ENCODE peak calls at places on chromosomes 5 and 9, in six cellular contexts. One of them, this sample, is unnamed.

GRCh38 chr5:20470997-20471396 is 483.0 kb upstream of the CDH18 start:
- DNase-seq in K562: no peak
- DNase-seq in SK-N-SH: no peak
- DNase-seq in GM12878: no peak
- DNase-seq in HCT116: no peak
- DNase-seq in H1: no peak
- DNase-seq in this sample: no peak

GRCh38 chr9:93452710-93453046 is 703 bp downstream of the FAM120AOS start:
- DNase-seq in K562: no peak
- DNase-seq in H1: no peak
- DNase-seq in SK-N-SH: peak
- DNase-seq in HCT116: no peak
- DNase-seq in GM12878: no peak
- DNase-seq in this sample: no peak

GRCh38 chr9:25724424-25724823 is 46.2 kb upstream of the TUSC1 start:
- DNase-seq in GM12878: no peak
- DNase-seq in K562: no peak
- DNase-seq in H1: no peak
- DNase-seq in HCT116: no peak
- DNase-seq in SK-N-SH: no peak
- DNase-seq in this sample: no peak

GRCh38 chr9:98870782-98871455 is 63.4 kb downstream of the GALNT12 start:
- DNase-seq in K562: peak
- DNase-seq in H1: no peak
- DNase-seq in SK-N-SH: no peak
- DNase-seq in GM12878: no peak
- DNase-seq in HCT116: no peak
- DNase-seq in this sample: no peak

GRCh38 chr5:169174923-169175322 is 126.0 kb downstream of the SLIT3 start:
- DNase-seq in K562: no peak
- DNase-seq in H1: no peak
- DNase-seq in GM12878: no peak
- DNase-seq in HCT116: no peak
- DNase-seq in SK-N-SH: no peak
- DNase-seq in this sample: no peak

GRCh38 chr9:127403507-127404192 is 6.7 kb downstream of the SLC2A8 start:
- DNase-seq in K562: no peak
- DNase-seq in HCT116: no peak
- DNase-seq in SK-N-SH: no peak
- DNase-seq in GM12878: no peak
- DNase-seq in H1: no peak
- DNase-seq in this sample: no peak

GRCh38 chr5:80198399-80198798 is 57.4 kb downstream of the SERINC5 start:
- DNase-seq in GM12878: no peak
- DNase-seq in SK-N-SH: no peak
- DNase-seq in K562: no peak
- DNase-seq in HCT116: no peak
- DNase-seq in H1: no peak
- DNase-seq in this sample: no peak

GRCh38 chr5:123549256-123549904 is 37.4 kb downstream of the CSNK1G3 start:
- DNase-seq in K562: no peak
- DNase-seq in GM12878: peak
- DNase-seq in HCT116: no peak
- DNase-seq in H1: no peak
- DNase-seq in SK-N-SH: no peak
- DNase-seq in this sample: no peak

GRCh38 chr9:37944266-37944650 is 40.3 kb upstream of the SLC25A51 start:
- DNase-seq in H1: no peak
- DNase-seq in HCT116: no peak
- DNase-seq in SK-N-SH: no peak
- DNase-seq in K562: no peak
- DNase-seq in GM12878: no peak
- DNase-seq in this sample: no peak

GRCh38 chr9:119968837-119969707 is 599.8 kb upstream of the BRINP1 start:
- DNase-seq in GM12878: no peak
- DNase-seq in K562: peak
- DNase-seq in HCT116: peak
- DNase-seq in H1: peak
- DNase-seq in SK-N-SH: peak
- DNase-seq in this sample: no peak

GRCh38 chr5:1871441-1871840 is 11.3 kb downstream of the IRX4 start:
- DNase-seq in HCT116: no peak
- DNase-seq in GM12878: no peak
- DNase-seq in H1: no peak
- DNase-seq in K562: no peak
- DNase-seq in SK-N-SH: no peak
- DNase-seq in this sample: no peak

GRCh38 chr9:94922098-94922607 is 195.7 kb downstream of the AOPEP start:
- DNase-seq in K562: no peak
- DNase-seq in HCT116: no peak
- DNase-seq in GM12878: no peak
- DNase-seq in SK-N-SH: no peak
- DNase-seq in H1: no peak
- DNase-seq in this sample: no peak

GRCh38 chr5:38118080-38118479 is 140.3 kb upstream of the EGFLAM start:
- DNase-seq in GM12878: no peak
- DNase-seq in H1: no peak
- DNase-seq in HCT116: no peak
- DNase-seq in SK-N-SH: no peak
- DNase-seq in K562: no peak
- DNase-seq in this sample: no peak

GRCh38 chr9:72326643-72327042 is 38.4 kb downstream of the ZFAND5 start:
- DNase-seq in SK-N-SH: no peak
- DNase-seq in H1: no peak
- DNase-seq in K562: no peak
- DNase-seq in HCT116: no peak
- DNase-seq in GM12878: no peak
- DNase-seq in this sample: no peak

GRCh38 chr9:131661954-131662621 is 77.8 kb downstream of the RAPGEF1 start:
- DNase-seq in SK-N-SH: no peak
- DNase-seq in H1: no peak
- DNase-seq in GM12878: no peak
- DNase-seq in HCT116: no peak
- DNase-seq in K562: peak
- DNase-seq in this sample: no peak

GRCh38 chr9:131178895-131179294 is 53.5 kb downstream of the NUP214 start:
- DNase-seq in HCT116: no peak
- DNase-seq in K562: no peak
- DNase-seq in H1: no peak
- DNase-seq in GM12878: no peak
- DNase-seq in SK-N-SH: no peak
- DNase-seq in this sample: no peak

GRCh38 chr5:98679963-98680362 is 93.5 kb upstream of the RGMB start:
- DNase-seq in K562: no peak
- DNase-seq in H1: no peak
- DNase-seq in HCT116: no peak
- DNase-seq in SK-N-SH: no peak
- DNase-seq in GM12878: no peak
- DNase-seq in this sample: no peak

GRCh38 chr5:173764321-173765029 is 123.7 kb upstream of the CPEB4 start:
- DNase-seq in K562: peak
- DNase-seq in SK-N-SH: no peak
- DNase-seq in GM12878: no peak
- DNase-seq in H1: no peak
- DNase-seq in HCT116: peak
- DNase-seq in this sample: peak

GRCh38 chr5:59833448-59833847 is 60.1 kb downstream of the PDE4D start:
- DNase-seq in HCT116: no peak
- DNase-seq in GM12878: no peak
- DNase-seq in K562: no peak
- DNase-seq in H1: no peak
- DNase-seq in SK-N-SH: no peak
- DNase-seq in this sample: no peak

GRCh38 chr5:174692982-174693422 is 31.4 kb upstream of the MSX2 start:
- DNase-seq in H1: peak
- DNase-seq in SK-N-SH: peak
- DNase-seq in GM12878: no peak
- DNase-seq in K562: no peak
- DNase-seq in HCT116: no peak
- DNase-seq in this sample: no peak

GRCh38 chr9:20848490-20848889 is 164.4 kb downstream of the FOCAD start:
- DNase-seq in HCT116: no peak
- DNase-seq in K562: no peak
- DNase-seq in SK-N-SH: no peak
- DNase-seq in H1: no peak
- DNase-seq in GM12878: no peak
- DNase-seq in this sample: no peak

DNA sequence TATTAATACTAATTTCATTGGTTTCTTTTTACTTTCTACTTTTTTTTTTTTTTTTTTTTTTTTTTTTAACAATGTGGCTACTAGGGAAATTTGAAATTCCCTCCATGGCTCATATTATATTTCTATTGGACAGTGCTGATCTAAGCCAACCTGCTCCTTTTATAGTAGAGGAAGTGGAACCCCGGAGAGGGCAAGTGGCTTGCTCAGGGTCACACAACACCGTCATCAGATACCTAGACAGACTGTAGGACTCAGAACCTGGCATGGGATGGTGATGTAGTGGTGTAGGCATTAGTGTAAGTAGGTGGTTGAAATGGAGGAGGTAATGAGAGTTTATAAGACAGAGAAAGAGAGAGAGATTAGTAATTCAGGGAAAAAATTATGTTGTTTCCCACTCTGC is 10.8 kb downstream of the ZNF618 start:
- DNase-seq in H1: peak
- DNase-seq in HCT116: no peak
- DNase-seq in SK-N-SH: no peak
- DNase-seq in GM12878: no peak
- DNase-seq in K562: no peak
- DNase-seq in this sample: no peak
- TF ChIP-seq SIN3A in H1: no peak
- TF ChIP-seq SIN3A in HCT116: no peak
- TF ChIP-seq SIN3A in SK-N-SH: no peak
- TF ChIP-seq SIN3A in GM12878: no peak
- TF ChIP-seq SIN3A in K562: no peak
- TF ChIP-seq SIN3A in this sample: no peak

DNA sequence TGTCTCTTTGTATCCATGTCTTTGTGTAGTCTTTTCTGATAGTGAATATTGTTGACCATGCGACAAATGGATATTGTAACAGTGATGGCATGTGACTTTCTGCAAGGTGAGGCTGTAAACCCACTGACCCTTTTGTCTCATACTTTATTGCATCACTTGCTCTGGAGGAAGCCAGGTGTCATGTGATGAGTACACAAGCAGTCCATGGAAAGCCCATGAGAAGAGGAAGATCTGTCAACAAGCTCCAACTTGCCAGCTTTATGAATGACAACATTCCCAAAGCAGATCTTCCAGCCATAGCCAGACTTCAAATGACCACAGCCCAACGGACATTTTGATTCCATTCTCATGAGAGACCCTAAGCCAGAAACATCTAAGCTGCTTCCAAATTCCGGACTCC is 450.1 kb upstream of the ACTBL2 start:
- DNase-seq in HCT116: no peak
- DNase-seq in H1: no peak
- DNase-seq in SK-N-SH: no peak
- DNase-seq in K562: no peak
- DNase-seq in GM12878: no peak
- DNase-seq in this sample: no peak
- TF ChIP-seq SIN3A in HCT116: no peak
- TF ChIP-seq SIN3A in H1: no peak
- TF ChIP-seq SIN3A in SK-N-SH: no peak
- TF ChIP-seq SIN3A in K562: no peak
- TF ChIP-seq SIN3A in GM12878: no peak
- TF ChIP-seq SIN3A in this sample: no peak

GRCh38 chr9:108056805-108057386 is 567.3 kb upstream of the KLF4 start:
- DNase-seq in HCT116: no peak
- DNase-seq in SK-N-SH: no peak
- DNase-seq in GM12878: no peak
- DNase-seq in K562: no peak
- DNase-seq in H1: no peak
- DNase-seq in this sample: no peak
- TF ChIP-seq SIN3A in HCT116: no peak
- TF ChIP-seq SIN3A in SK-N-SH: no peak
- TF ChIP-seq SIN3A in GM12878: no peak
- TF ChIP-seq SIN3A in K562: no peak
- TF ChIP-seq SIN3A in H1: no peak
- TF ChIP-seq SIN3A in this sample: no peak

DNA sequence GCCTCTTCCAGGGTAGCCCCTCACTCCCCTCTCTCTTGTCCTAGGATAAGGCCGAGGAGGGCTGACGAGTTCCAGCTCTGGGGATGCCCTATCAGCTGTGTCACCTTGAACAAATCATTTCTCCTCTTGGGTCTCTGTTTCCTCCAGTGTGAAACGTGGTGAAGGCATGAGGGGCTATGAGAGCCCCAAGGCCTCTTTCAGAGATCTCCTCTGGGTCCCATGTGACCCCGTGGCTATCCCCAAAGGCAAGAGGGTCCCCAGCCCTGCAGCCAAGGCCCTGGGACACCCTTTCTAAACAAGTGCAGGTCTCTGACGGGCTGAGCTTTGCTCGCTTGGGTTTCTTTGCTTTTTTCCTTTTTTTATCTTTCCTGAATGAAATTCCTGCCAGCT is 25.5 kb upstream of the SPTLC1 start:
- DNase-seq in SK-N-SH: peak
- DNase-seq in K562: no peak
- DNase-seq in HCT116: no peak
- DNase-seq in H1: peak
- DNase-seq in GM12878: no peak
- DNase-seq in this sample: no peak
- TF ChIP-seq SIN3A in SK-N-SH: no peak
- TF ChIP-seq SIN3A in K562: no peak
- TF ChIP-seq SIN3A in HCT116: no peak
- TF ChIP-seq SIN3A in H1: no peak
- TF ChIP-seq SIN3A in GM12878: no peak
- TF ChIP-seq SIN3A in this sample: no peak